ENCODE peak calls at places on chromosome 16, in four cellular contexts. One of them, this sample, is unnamed.

GRCh38 chr16:75494696-75495601 is at the start of gene CHST6:
- DNase-seq in A549: peak; percentile 17
- DNase-seq in CD8-positive, alpha-beta T cell: no peak
- DNase-seq in hepatocyte: peak; percentile 41
- DNase-seq in this sample: no peak

GRCh38 chr16:83215417-83216001 is 588.7 kb downstream of the CDH13 start:
- DNase-seq in A549: peak; percentile 37
- DNase-seq in hepatocyte: peak; percentile 67
- DNase-seq in CD8-positive, alpha-beta T cell: peak; percentile 25
- DNase-seq in this sample: peak; percentile 45

GRCh38 chr16:5025171-5025632 is 8.5 kb downstream of the NAGPA start:
- DNase-seq in CD8-positive, alpha-beta T cell: no peak
- DNase-seq in hepatocyte: no peak
- DNase-seq in A549: peak; percentile 46
- DNase-seq in this sample: no peak

GRCh38 chr16:75130150-75130771 is 13.7 kb upstream of the LDHD start:
- DNase-seq in hepatocyte: no peak
- DNase-seq in CD8-positive, alpha-beta T cell: no peak
- DNase-seq in A549: no peak
- DNase-seq in this sample: no peak

GRCh38 chr16:89035013-89035697 is 58.1 kb upstream of the CBFA2T3 start:
- DNase-seq in CD8-positive, alpha-beta T cell: peak; percentile 11
- DNase-seq in A549: no peak
- DNase-seq in hepatocyte: no peak
- DNase-seq in this sample: no peak

GRCh38 chr16:86515780-86516617 is 5.7 kb downstream of the FOXF1 start:
- DNase-seq in CD8-positive, alpha-beta T cell: no peak
- DNase-seq in A549: no peak
- DNase-seq in hepatocyte: no peak
- DNase-seq in this sample: no peak

GRCh38 chr16:1500465-1501150 is 7.4 kb downstream of the TELO2 start:
- DNase-seq in A549: no peak
- DNase-seq in hepatocyte: no peak
- DNase-seq in CD8-positive, alpha-beta T cell: no peak
- DNase-seq in this sample: no peak

GRCh38 chr16:87709677-87710076 is 56.1 kb downstream of the KLHDC4 start:
- DNase-seq in A549: no peak
- DNase-seq in CD8-positive, alpha-beta T cell: no peak
- DNase-seq in hepatocyte: no peak
- DNase-seq in this sample: no peak

GRCh38 chr16:49352923-49353322 is 20.7 kb upstream of the C16orf78 start:
- DNase-seq in hepatocyte: peak; percentile 29
- DNase-seq in CD8-positive, alpha-beta T cell: no peak
- DNase-seq in A549: peak; percentile 23
- DNase-seq in this sample: no peak

GRCh38 chr16:49854227-49855203 is 1.4 kb downstream of the ZNF423 start:
- DNase-seq in CD8-positive, alpha-beta T cell: no peak
- DNase-seq in A549: no peak
- DNase-seq in hepatocyte: peak; percentile 80
- DNase-seq in this sample: no peak

GRCh38 chr16:75208242-75208825 is 1.4 kb upstream of the CTRB2 start:
- DNase-seq in CD8-positive, alpha-beta T cell: no peak
- DNase-seq in hepatocyte: no peak
- DNase-seq in A549: no peak
- DNase-seq in this sample: no peak

GRCh38 chr16:11677959-11678881 is 10.0 kb downstream of the SNN start:
- DNase-seq in CD8-positive, alpha-beta T cell: no peak
- DNase-seq in hepatocyte: no peak
- DNase-seq in A549: no peak
- DNase-seq in this sample: no peak

GRCh38 chr16:2250652-2251280 is 621 bp downstream of the ECI1 start:
- DNase-seq in CD8-positive, alpha-beta T cell: peak; percentile 56
- DNase-seq in hepatocyte: no peak
- DNase-seq in A549: peak; percentile 67
- DNase-seq in this sample: peak; percentile 36

GRCh38 chr16:35370617-35371016 is 1911.2 kb downstream of the TP53TG3F start:
- DNase-seq in A549: no peak
- DNase-seq in CD8-positive, alpha-beta T cell: no peak
- DNase-seq in hepatocyte: no peak
- DNase-seq in this sample: no peak
- H3K9me3 ChIP-seq in A549: no peaks in the 10 kb centered on the region
- H3K9me3 ChIP-seq in CD8-positive, alpha-beta T cell: peaks cover 12% of the 10 kb centered on the region
- H3K9me3 ChIP-seq in hepatocyte: no peaks in the 10 kb centered on the region
- H3K9me3 ChIP-seq in this sample: peaks cover under 1% of the 10 kb centered on the region

GRCh38 chr16:35687781-35688180 is 2228.4 kb downstream of the TP53TG3F start:
- DNase-seq in CD8-positive, alpha-beta T cell: no peak
- DNase-seq in A549: no peak
- DNase-seq in hepatocyte: no peak
- DNase-seq in this sample: no peak

GRCh38 chr16:35689764-35690163 is 2230.4 kb downstream of the TP53TG3F start:
- DNase-seq in A549: no peak
- DNase-seq in CD8-positive, alpha-beta T cell: no peak
- DNase-seq in hepatocyte: no peak
- DNase-seq in this sample: no peak

GRCh38 chr16:35686595-35686994 is 2227.2 kb downstream of the TP53TG3F start:
- DNase-seq in A549: no peak
- DNase-seq in hepatocyte: no peak
- DNase-seq in CD8-positive, alpha-beta T cell: no peak
- DNase-seq in this sample: no peak

GRCh38 chr16:35692824-35693223 is 2233.4 kb downstream of the TP53TG3F start:
- DNase-seq in CD8-positive, alpha-beta T cell: no peak
- DNase-seq in hepatocyte: no peak
- DNase-seq in A549: no peak
- DNase-seq in this sample: no peak

DNA sequence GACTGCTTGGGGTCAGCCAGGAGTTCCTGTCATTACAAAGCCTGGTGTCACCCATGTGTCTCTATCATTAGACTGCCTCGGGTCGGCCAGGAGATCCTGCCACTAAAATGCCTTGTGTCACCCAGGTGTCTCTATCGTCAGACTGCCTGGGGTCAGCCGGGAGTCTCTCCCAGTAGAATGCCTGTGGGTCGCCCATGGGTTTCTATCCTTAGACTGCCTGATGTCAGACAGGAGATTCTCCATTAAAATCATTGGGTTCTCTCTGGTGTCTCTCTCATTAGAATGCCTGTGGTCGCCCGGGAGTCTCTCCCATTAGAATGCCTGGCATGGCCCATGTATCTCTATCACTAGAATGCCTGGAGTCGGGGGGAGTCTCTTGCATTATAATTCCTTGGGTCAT is 2231.0 kb downstream of the TP53TG3F start:
- DNase-seq in hepatocyte: no peak
- DNase-seq in A549: no peak
- DNase-seq in CD8-positive, alpha-beta T cell: no peak
- DNase-seq in this sample: no peak
- H3K9me3 ChIP-seq in hepatocyte: peaks cover 3% of the 10 kb centered on the region
- H3K9me3 ChIP-seq in A549: no peaks in the 10 kb centered on the region
- H3K9me3 ChIP-seq in CD8-positive, alpha-beta T cell: no peaks in the 10 kb centered on the region
- H3K9me3 ChIP-seq in this sample: peaks cover 3% of the 10 kb centered on the region

GRCh38 chr16:35296962-35297653 is 1837.7 kb downstream of the TP53TG3F start:
- DNase-seq in hepatocyte: no peak
- DNase-seq in A549: no peak
- DNase-seq in CD8-positive, alpha-beta T cell: no peak
- DNase-seq in this sample: no peak
- H3K9me3 ChIP-seq in hepatocyte: no peaks in the 10 kb centered on the region
- H3K9me3 ChIP-seq in A549: no peaks in the 10 kb centered on the region
- H3K9me3 ChIP-seq in CD8-positive, alpha-beta T cell: peaks cover 4% of the 10 kb centered on the region
- H3K9me3 ChIP-seq in this sample: no peaks in the 10 kb centered on the region

GRCh38 chr16:72422308-72422897 is 250.4 kb upstream of the PMFBP1 start:
- DNase-seq in CD8-positive, alpha-beta T cell: no peak
- DNase-seq in hepatocyte: no peak
- DNase-seq in A549: no peak
- DNase-seq in this sample: no peak
- H3K9me3 ChIP-seq in CD8-positive, alpha-beta T cell: no peaks in the 10 kb centered on the region
- H3K9me3 ChIP-seq in hepatocyte: peaks cover 16% of the 10 kb centered on the region
- H3K9me3 ChIP-seq in A549: peaks cover 27% of the 10 kb centered on the region
- H3K9me3 ChIP-seq in this sample: no peaks in the 10 kb centered on the region

DNA sequence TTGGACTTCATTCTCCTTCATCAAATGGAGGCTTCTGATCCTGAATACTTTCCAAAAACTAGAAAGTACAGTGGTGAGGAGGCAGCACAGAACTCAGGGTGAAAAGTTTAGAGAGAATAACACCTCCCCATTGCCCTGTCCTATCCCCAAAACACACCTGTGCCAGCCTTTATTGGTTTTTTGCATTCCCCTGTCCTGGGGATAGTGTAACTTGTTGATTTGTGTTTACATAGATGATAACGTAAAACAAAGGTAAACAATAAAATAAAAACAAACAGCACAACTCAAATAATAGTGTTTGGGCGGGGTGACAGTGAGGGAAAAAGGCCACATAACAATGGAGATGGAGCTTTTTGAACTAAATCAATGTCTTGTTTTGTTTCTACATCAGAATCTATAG is 1917.7 kb downstream of the TP53TG3F start:
- DNase-seq in A549: no peak
- DNase-seq in hepatocyte: no peak
- DNase-seq in CD8-positive, alpha-beta T cell: no peak
- DNase-seq in this sample: no peak
- H3K9me3 ChIP-seq in A549: no peaks in the 10 kb centered on the region
- H3K9me3 ChIP-seq in hepatocyte: no peaks in the 10 kb centered on the region
- H3K9me3 ChIP-seq in CD8-positive, alpha-beta T cell: no peaks in the 10 kb centered on the region
- H3K9me3 ChIP-seq in this sample: no peaks in the 10 kb centered on the region

DNA sequence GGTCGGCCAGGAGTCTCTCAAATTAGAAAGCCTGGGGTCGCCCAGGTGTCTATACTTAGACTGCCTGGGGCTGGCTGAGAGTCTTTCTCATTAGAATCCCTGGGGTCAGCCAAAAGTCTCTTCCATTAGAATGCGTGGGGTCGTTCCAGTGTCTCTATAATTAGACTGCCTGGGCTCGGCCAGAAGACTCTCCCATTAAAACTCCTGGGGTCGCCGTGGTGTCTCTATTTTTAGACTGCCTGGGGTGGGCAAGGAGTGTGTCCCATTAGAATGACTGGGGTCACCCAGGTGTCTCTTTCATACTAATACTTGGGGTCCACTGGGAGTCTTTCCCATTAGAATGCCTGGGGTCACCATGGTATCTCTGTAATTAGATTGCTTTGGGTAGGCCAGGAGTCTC is 2227.7 kb downstream of the TP53TG3F start:
- DNase-seq in hepatocyte: no peak
- DNase-seq in CD8-positive, alpha-beta T cell: no peak
- DNase-seq in A549: no peak
- DNase-seq in this sample: no peak
- H3K9me3 ChIP-seq in hepatocyte: no peaks in the 10 kb centered on the region
- H3K9me3 ChIP-seq in CD8-positive, alpha-beta T cell: peaks cover 7% of the 10 kb centered on the region
- H3K9me3 ChIP-seq in A549: no peaks in the 10 kb centered on the region
- H3K9me3 ChIP-seq in this sample: peaks cover 5% of the 10 kb centered on the region

DNA sequence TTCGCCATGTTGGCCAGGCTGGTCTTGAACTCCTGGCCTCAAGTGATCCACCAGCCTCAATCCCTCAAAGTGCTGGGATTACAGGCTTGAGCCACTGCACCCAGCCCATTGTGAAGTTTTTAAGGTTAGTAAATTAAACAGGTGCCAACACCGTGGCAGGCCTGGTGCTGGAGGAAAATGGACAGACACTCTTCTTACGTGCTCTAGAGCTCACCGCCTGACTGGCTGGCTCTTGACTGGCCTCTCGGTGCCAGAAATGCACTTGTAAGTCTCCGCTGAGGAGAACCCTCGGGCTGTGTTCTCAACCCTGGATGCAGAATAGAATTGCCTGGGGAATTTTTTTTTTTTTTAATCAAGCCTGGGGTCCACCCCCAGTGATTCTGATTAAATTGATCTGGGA is 10.3 kb upstream of the HAS3 start:
- DNase-seq in CD8-positive, alpha-beta T cell: no peak
- DNase-seq in hepatocyte: no peak
- DNase-seq in A549: no peak
- DNase-seq in this sample: no peak
- H3K9me3 ChIP-seq in CD8-positive, alpha-beta T cell: no peaks in the 10 kb centered on the region
- H3K9me3 ChIP-seq in hepatocyte: no peaks in the 10 kb centered on the region
- H3K9me3 ChIP-seq in A549: no peaks in the 10 kb centered on the region
- H3K9me3 ChIP-seq in this sample: no peaks in the 10 kb centered on the region

GRCh38 chr16:35691057-35691456 is 2231.6 kb downstream of the TP53TG3F start:
- DNase-seq in hepatocyte: no peak
- DNase-seq in A549: no peak
- DNase-seq in CD8-positive, alpha-beta T cell: no peak
- DNase-seq in this sample: no peak
- H3K9me3 ChIP-seq in hepatocyte: peaks cover 3% of the 10 kb centered on the region
- H3K9me3 ChIP-seq in A549: no peaks in the 10 kb centered on the region
- H3K9me3 ChIP-seq in CD8-positive, alpha-beta T cell: no peaks in the 10 kb centered on the region
- H3K9me3 ChIP-seq in this sample: peaks cover 3% of the 10 kb centered on the region